ENCODE peak calls at places on chromosome 15, in seven cellular contexts. One of them, this sample, is unnamed.

GRCh38 chr15:29922191-29922590 is 99.9 kb upstream of the TJP1 start:
- DNase-seq in mesenteric fat pad: no peak
- DNase-seq in T-helper 1 cell: no peak
- DNase-seq in NCI-H2081 treated with DMSO at 0.1 percent for 48 hours: no peak
- DNase-seq in amniotic stem cell: no peak
- DNase-seq in islet precursor cell: no peak
- DNase-seq in uterus: no peak
- DNase-seq in this sample: no peak

GRCh38 chr15:55669226-55669625 is 73.7 kb downstream of the PRTG start:
- DNase-seq in mesenteric fat pad: no peak
- DNase-seq in T-helper 1 cell: no peak
- DNase-seq in NCI-H2081 treated with DMSO at 0.1 percent for 48 hours: no peak
- DNase-seq in amniotic stem cell: no peak
- DNase-seq in islet precursor cell: no peak
- DNase-seq in uterus: no peak
- DNase-seq in this sample: no peak

GRCh38 chr15:99032935-99033334 is 25.3 kb upstream of the PGPEP1L start:
- DNase-seq in mesenteric fat pad: no peak
- DNase-seq in T-helper 1 cell: no peak
- DNase-seq in NCI-H2081 treated with DMSO at 0.1 percent for 48 hours: no peak
- DNase-seq in amniotic stem cell: no peak
- DNase-seq in islet precursor cell: no peak
- DNase-seq in uterus: no peak
- DNase-seq in this sample: no peak

GRCh38 chr15:59242649-59243048 is 36.0 kb downstream of the LDHAL6B start:
- DNase-seq in mesenteric fat pad: no peak
- DNase-seq in T-helper 1 cell: no peak
- DNase-seq in NCI-H2081 treated with DMSO at 0.1 percent for 48 hours: no peak
- DNase-seq in amniotic stem cell: no peak
- DNase-seq in islet precursor cell: no peak
- DNase-seq in uterus: no peak
- DNase-seq in this sample: no peak

GRCh38 chr15:69697913-69698312 is 245.3 kb downstream of the RPLP1 start:
- DNase-seq in mesenteric fat pad: no peak
- DNase-seq in T-helper 1 cell: no peak
- DNase-seq in NCI-H2081 treated with DMSO at 0.1 percent for 48 hours: no peak
- DNase-seq in amniotic stem cell: no peak
- DNase-seq in islet precursor cell: no peak
- DNase-seq in uterus: no peak
- DNase-seq in this sample: no peak

GRCh38 chr15:89416339-89417183 is 79.8 kb downstream of the RHCG start:
- DNase-seq in mesenteric fat pad: no peak
- DNase-seq in T-helper 1 cell: peak
- DNase-seq in NCI-H2081 treated with DMSO at 0.1 percent for 48 hours: no peak
- DNase-seq in amniotic stem cell: peak
- DNase-seq in islet precursor cell: peak
- DNase-seq in uterus: peak
- DNase-seq in this sample: peak

GRCh38 chr15:68830141-68830540 is 9.4 kb upstream of the ANP32A start:
- DNase-seq in mesenteric fat pad: no peak
- DNase-seq in T-helper 1 cell: no peak
- DNase-seq in NCI-H2081 treated with DMSO at 0.1 percent for 48 hours: no peak
- DNase-seq in amniotic stem cell: no peak
- DNase-seq in islet precursor cell: no peak
- DNase-seq in uterus: no peak
- DNase-seq in this sample: no peak

GRCh38 chr15:41490355-41490754 is 3.3 kb upstream of the ITPKA start:
- DNase-seq in mesenteric fat pad: no peak
- DNase-seq in T-helper 1 cell: no peak
- DNase-seq in NCI-H2081 treated with DMSO at 0.1 percent for 48 hours: no peak
- DNase-seq in amniotic stem cell: peak
- DNase-seq in islet precursor cell: peak
- DNase-seq in uterus: no peak
- DNase-seq in this sample: peak

GRCh38 chr15:74635228-74635627 is 19.6 kb downstream of the CLK3 start:
- DNase-seq in mesenteric fat pad: no peak
- DNase-seq in T-helper 1 cell: peak
- DNase-seq in NCI-H2081 treated with DMSO at 0.1 percent for 48 hours: no peak
- DNase-seq in amniotic stem cell: peak
- DNase-seq in islet precursor cell: peak
- DNase-seq in uterus: peak
- DNase-seq in this sample: no peak

GRCh38 chr15:85329561-85330421 is 50.6 kb upstream of the AKAP13 start:
- DNase-seq in mesenteric fat pad: no peak
- DNase-seq in T-helper 1 cell: no peak
- DNase-seq in NCI-H2081 treated with DMSO at 0.1 percent for 48 hours: no peak
- DNase-seq in amniotic stem cell: no peak
- DNase-seq in islet precursor cell: no peak
- DNase-seq in uterus: no peak
- DNase-seq in this sample: peak

GRCh38 chr15:35698331-35698730 is 152.4 kb upstream of the DPH6 start:
- DNase-seq in mesenteric fat pad: no peak
- DNase-seq in T-helper 1 cell: no peak
- DNase-seq in NCI-H2081 treated with DMSO at 0.1 percent for 48 hours: no peak
- DNase-seq in amniotic stem cell: no peak
- DNase-seq in islet precursor cell: no peak
- DNase-seq in uterus: no peak
- DNase-seq in this sample: no peak

GRCh38 chr15:69478259-69478687 is 25.7 kb downstream of the RPLP1 start:
- DNase-seq in mesenteric fat pad: peak
- DNase-seq in T-helper 1 cell: peak
- DNase-seq in NCI-H2081 treated with DMSO at 0.1 percent for 48 hours: peak
- DNase-seq in amniotic stem cell: no peak
- DNase-seq in islet precursor cell: peak
- DNase-seq in uterus: peak
- DNase-seq in this sample: no peak

GRCh38 chr15:74043425-74044266 is 38.7 kb downstream of the GOLGA6A start:
- DNase-seq in mesenteric fat pad: no peak
- DNase-seq in T-helper 1 cell: no peak
- DNase-seq in NCI-H2081 treated with DMSO at 0.1 percent for 48 hours: no peak
- DNase-seq in amniotic stem cell: no peak
- DNase-seq in islet precursor cell: no peak
- DNase-seq in uterus: peak
- DNase-seq in this sample: no peak

GRCh38 chr15:59299919-59300617 is 72.6 kb downstream of the MYO1E start:
- DNase-seq in mesenteric fat pad: no peak
- DNase-seq in T-helper 1 cell: peak
- DNase-seq in NCI-H2081 treated with DMSO at 0.1 percent for 48 hours: no peak
- DNase-seq in amniotic stem cell: peak
- DNase-seq in islet precursor cell: no peak
- DNase-seq in uterus: peak
- DNase-seq in this sample: peak

GRCh38 chr15:82803793-82804574 is 1.9 kb downstream of the FSD2 start:
- DNase-seq in mesenteric fat pad: no peak
- DNase-seq in T-helper 1 cell: no peak
- DNase-seq in NCI-H2081 treated with DMSO at 0.1 percent for 48 hours: no peak
- DNase-seq in amniotic stem cell: no peak
- DNase-seq in islet precursor cell: no peak
- DNase-seq in uterus: no peak
- DNase-seq in this sample: no peak

GRCh38 chr15:90643301-90643632 is 73.9 kb upstream of the BLM start:
- DNase-seq in mesenteric fat pad: no peak
- DNase-seq in T-helper 1 cell: no peak
- DNase-seq in NCI-H2081 treated with DMSO at 0.1 percent for 48 hours: no peak
- DNase-seq in amniotic stem cell: no peak
- DNase-seq in islet precursor cell: no peak
- DNase-seq in uterus: no peak
- DNase-seq in this sample: no peak

GRCh38 chr15:69703495-69704187 is 251.0 kb downstream of the RPLP1 start:
- DNase-seq in mesenteric fat pad: no peak
- DNase-seq in T-helper 1 cell: no peak
- DNase-seq in NCI-H2081 treated with DMSO at 0.1 percent for 48 hours: no peak
- DNase-seq in amniotic stem cell: no peak
- DNase-seq in islet precursor cell: no peak
- DNase-seq in uterus: no peak
- DNase-seq in this sample: no peak

GRCh38 chr15:92068121-92068520 is 214.6 kb downstream of the SLCO3A1 start:
- DNase-seq in mesenteric fat pad: no peak
- DNase-seq in T-helper 1 cell: no peak
- DNase-seq in NCI-H2081 treated with DMSO at 0.1 percent for 48 hours: no peak
- DNase-seq in amniotic stem cell: no peak
- DNase-seq in islet precursor cell: no peak
- DNase-seq in uterus: no peak
- DNase-seq in this sample: no peak

GRCh38 chr15:45179221-45179985 is 8.4 kb downstream of the SHF start:
- DNase-seq in mesenteric fat pad: no peak
- DNase-seq in T-helper 1 cell: peak
- DNase-seq in NCI-H2081 treated with DMSO at 0.1 percent for 48 hours: no peak
- DNase-seq in amniotic stem cell: no peak
- DNase-seq in islet precursor cell: no peak
- DNase-seq in uterus: no peak
- DNase-seq in this sample: no peak

GRCh38 chr15:68211656-68212320 is 6.7 kb upstream of the CALML4 start:
- DNase-seq in mesenteric fat pad: peak
- DNase-seq in T-helper 1 cell: no peak
- DNase-seq in NCI-H2081 treated with DMSO at 0.1 percent for 48 hours: no peak
- DNase-seq in amniotic stem cell: no peak
- DNase-seq in islet precursor cell: peak
- DNase-seq in uterus: no peak
- DNase-seq in this sample: no peak

GRCh38 chr15:89630974-89631901 is 24.0 kb downstream of the KIF7 start:
- DNase-seq in mesenteric fat pad: no peak
- DNase-seq in T-helper 1 cell: no peak
- DNase-seq in NCI-H2081 treated with DMSO at 0.1 percent for 48 hours: no peak
- DNase-seq in amniotic stem cell: no peak
- DNase-seq in islet precursor cell: peak
- DNase-seq in uterus: no peak
- DNase-seq in this sample: no peak

This sample was measured in HFF-Myc.